ENCODE peak calls at places on chromosomes 2 and 18, in four cellular contexts. R, E, O and N are unnamed samples.

GRCh38 chr2:146312899-146313298 is 1531.9 kb upstream of the ACVR2A start:
- DNase-seq in O (no peak), R (no peak), E (no peak), N (peak; percentile 8)

GRCh38 chr2:14673351-14673875 is 40.9 kb downstream of the LRATD1 start:
- DNase-seq in R (no peak), E (no peak), O (no peak), N (no peak)

GRCh38 chr2:209463226-209463625 is 39.4 kb downstream of the MAP2 start:
- DNase-seq in E (no peak), R (no peak), O (peak; percentile 4), N (peak; percentile 21)

GRCh38 chr2:235857613-235858012 is 310.6 kb downstream of the GBX2 start:
- DNase-seq in R (no peak), O (no peak), E (no peak), N (no peak)

GRCh38 chr2:203484266-203485112 is 50.6 kb downstream of the RAPH1 start:
- DNase-seq in E (no peak), R (no peak), O (peak; percentile 19), N (peak; percentile 34)

GRCh38 chr18:37383036-37383788 is 182.4 kb downstream of the CELF4 start:
- DNase-seq in O (no peak), R (no peak), E (peak; percentile 4), N (no peak)

GRCh38 chr18:35024965-35025364 is 16.2 kb upstream of the MAPRE2 start:
- DNase-seq in O (peak; percentile 89), E (no peak), R (no peak), N (peak; percentile 92)

GRCh38 chr2:70686577-70687460 is 81.2 kb downstream of the ADD2 start:
- DNase-seq in R (peak; percentile 95), O (peak; percentile 40), E (peak; percentile 48), N (peak; percentile 86)

GRCh38 chr2:67526283-67526682 is 129.2 kb downstream of the ETAA1 start:
- DNase-seq in R (no peak), O (no peak), E (no peak), N (peak; percentile 94)

GRCh38 chr2:38702413-38702812 is 36.5 kb downstream of the GALM start:
- DNase-seq in R (no peak), E (no peak), O (no peak), N (no peak)

GRCh38 chr2:189082576-189082975 is 97.0 kb downstream of the COL5A2 start:
- DNase-seq in O (peak; percentile 7), R (no peak), E (no peak), N (no peak)

GRCh38 chr2:96065381-96065930 is 30.7 kb upstream of the GPAT2 start:
- DNase-seq in R (no peak), E (no peak), O (no peak), N (no peak)

GRCh38 chr2:154699560-154699901 is 1.0 kb downstream of the KCNJ3 start:
- DNase-seq in R (no peak), O (no peak), E (no peak), N (no peak)

GRCh38 chr2:241665731-241666440 is 20.7 kb downstream of the DTYMK start:
- DNase-seq in E (no peak), R (no peak), O (no peak), N (no peak)

GRCh38 chr18:79832169-79832568 is 34.4 kb downstream of the KCNG2 start:
- DNase-seq in O (no peak), R (no peak), E (no peak), N (no peak)

GRCh38 chr2:100789361-100789760 is 30.6 kb upstream of the NPAS2 start:
- DNase-seq in R (no peak), E (no peak), O (no peak), N (no peak)

GRCh38 chr2:173854840-173855239 is 110.3 kb downstream of the SP3 start:
- DNase-seq in O (peak; percentile 35), E (no peak), R (no peak), N (no peak)

GRCh38 chr18:47912343-47912742 is 18.1 kb downstream of the SMAD2 start:
- DNase-seq in E (no peak), O (no peak), R (no peak), N (peak; percentile 40)

GRCh38 chr2:36173760-36174362 is 181.7 kb upstream of the CRIM1 start:
- DNase-seq in O (no peak), R (no peak), E (no peak), N (no peak)

GRCh38 chr2:234967874-234968208 is 16.0 kb downstream of the SH3BP4 start:
- DNase-seq in O (no peak), E (no peak), R (no peak), N (no peak)

GRCh38 chr2:142878061-142878741 is 737 bp downstream of the KYNU start:
- DNase-seq in O (no peak), E (no peak), R (no peak), N (no peak)

GRCh38 chr2:54313147-54313546 is 57.1 kb upstream of the TSPYL6 start:
- DNase-seq in O (no peak), R (no peak), E (no peak), N (no peak)

GRCh38 chr2:23637011-23637778 is 252.2 kb downstream of the KLHL29 start:
- DNase-seq in O (peak; percentile 54), R (no peak), E (no peak), N (peak; percentile 88)

GRCh38 chr2:127158614-127159290 is 51.8 kb upstream of the BIN1 start:
- DNase-seq in R (no peak), O (no peak), E (no peak), N (no peak)

GRCh38 chr2:37323176-37323575 is 1.5 kb downstream of the PRKD3 start:
- DNase-seq in O (no peak), E (no peak), R (no peak), N (peak; percentile 21)

GRCh38 chr2:218547978-218548377 is 20.2 kb downstream of the USP37 start:
- DNase-seq in O (no peak), E (no peak), R (no peak), N (no peak)

GRCh38 chr2:113876503-113877387 is 13.1 kb upstream of the ACTR3 start:
- DNase-seq in R (no peak), E (peak; percentile 64), O (no peak), N (peak; percentile 33)

GRCh38 chr2:44167311-44167907 is 1.3 kb upstream of the PPM1B start:
- DNase-seq in E (no peak), R (no peak), O (no peak), N (peak; percentile 2)

GRCh38 chr2:224847961-224848850 is 132.0 kb upstream of the CCDC195 start:
- DNase-seq in O (peak; percentile 7), E (peak; percentile 60), R (no peak), N (peak; percentile 56)

GRCh38 chr18:56299740-56300139 is 338.7 kb downstream of the TXNL1 start:
- DNase-seq in E (no peak), R (no peak), O (no peak), N (no peak)

GRCh38 chr2:223952280-223952968 is 4.8 kb upstream of the MRPL44 start:
- DNase-seq in O (no peak), E (no peak), R (no peak), N (no peak)

GRCh38 chr2:26640331-26640745 is 828 bp downstream of the CIB4 start:
- DNase-seq in R (peak; percentile 20), O (no peak), E (peak; percentile 13), N (peak; percentile 55)

GRCh38 chr2:1653956-1654695 is 90.2 kb downstream of the PXDN start:
- DNase-seq in R (no peak), E (no peak), O (no peak), N (no peak)

DNA sequence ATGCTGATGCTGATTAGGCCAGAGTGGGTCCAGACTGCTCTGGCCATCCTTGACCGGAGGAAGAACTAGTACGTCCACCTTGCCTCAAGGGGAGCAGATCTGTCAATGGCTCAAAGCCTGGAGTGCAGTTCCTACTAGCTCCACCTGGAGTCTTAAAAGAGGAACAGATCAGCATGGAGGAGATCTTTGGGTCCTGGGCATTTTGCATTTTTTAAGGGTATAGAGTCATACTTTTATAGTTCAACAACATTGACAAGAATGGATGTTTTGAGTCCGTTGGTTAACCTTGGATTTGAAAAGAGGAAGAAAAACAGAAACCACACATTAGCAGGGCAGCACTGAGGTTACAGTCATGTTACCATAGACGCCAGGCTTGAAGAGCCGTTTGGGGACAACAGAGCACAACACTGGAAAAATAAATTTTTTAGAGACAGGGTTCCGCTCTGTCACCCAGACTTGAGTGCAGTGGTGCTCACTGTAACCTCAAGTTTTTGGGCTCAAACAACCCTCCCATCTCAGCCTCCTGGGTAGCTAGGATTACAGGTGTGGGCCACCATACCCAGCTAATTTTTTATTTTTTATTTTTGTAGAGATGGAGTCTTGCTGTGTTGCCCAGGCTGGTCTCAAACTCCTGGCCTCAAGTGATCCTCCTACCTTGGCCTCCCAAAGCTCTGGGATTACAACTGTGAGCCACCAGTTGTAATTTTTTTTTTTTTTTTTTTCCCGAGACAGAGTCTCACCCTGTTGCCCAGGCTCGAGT is 78.5 kb downstream of the PRKCE start:
- DNase-seq in R (peak; percentile 48), E (peak; percentile 13), O (no peak), N (no peak)
- TF ChIP-seq CTCF in R (peak; percentile 50), E (peak; percentile 54), O (no peak), N (peak; percentile 19)

GRCh38 chr2:163732718-163733117 is 3.1 kb downstream of the FIGN start:
- DNase-seq in E (no peak), R (no peak), O (no peak), N (no peak)

GRCh38 chr2:163734401-163734800 is 1.4 kb downstream of the FIGN start:
- DNase-seq in R (no peak), E (no peak), O (no peak), N (no peak)

GRCh38 chr2:163731735-163732134 is 4.1 kb downstream of the FIGN start:
- DNase-seq in R (no peak), O (no peak), E (no peak), N (no peak)

GRCh38 chr2:163734911-163735691 is 707 bp downstream of the FIGN start:
- DNase-seq in E (no peak), O (no peak), R (no peak), N (peak; percentile 21)

GRCh38 chr2:163733301-163733938 is 2.4 kb downstream of the FIGN start:
- DNase-seq in R (no peak), E (no peak), O (peak; percentile 29), N (no peak)
- H3K27me3 ChIP-seq in R (no peaks in the 10 kb centered on the region), E (peaks cover 54% of the 10 kb centered on the region), O (peaks cover 30% of the 10 kb centered on the region), N (no peaks in the 10 kb centered on the region)

GRCh38 chr2:135676031-135676430 is 65.6 kb upstream of the UBXN4 start:
- DNase-seq in E (no peak), R (no peak), O (no peak), N (peak; percentile 9)
- H3K27ac ChIP-seq in E (no peak overlapping the region), R (no peak overlapping the region), O (no peak overlapping the region), N (no peak overlapping the region)

GRCh38 chr18:69944434-69944833 is 3.2 kb downstream of the CD226 start:
- DNase-seq in O (no peak), E (no peak), R (no peak), N (no peak)

GRCh38 chr18:69948919-69949537 is 1.4 kb upstream of the CD226 start:
- DNase-seq in E (no peak), R (no peak), O (peak; percentile 14), N (peak; percentile 59)

GRCh38 chr18:69945220-69946114 is 2.2 kb downstream of the CD226 start:
- DNase-seq in O (no peak), R (no peak), E (no peak), N (no peak)

GRCh38 chr18:69947361-69948106 is at the start of gene CD226:
- DNase-seq in E (no peak), R (no peak), O (no peak), N (no peak)

DNA sequence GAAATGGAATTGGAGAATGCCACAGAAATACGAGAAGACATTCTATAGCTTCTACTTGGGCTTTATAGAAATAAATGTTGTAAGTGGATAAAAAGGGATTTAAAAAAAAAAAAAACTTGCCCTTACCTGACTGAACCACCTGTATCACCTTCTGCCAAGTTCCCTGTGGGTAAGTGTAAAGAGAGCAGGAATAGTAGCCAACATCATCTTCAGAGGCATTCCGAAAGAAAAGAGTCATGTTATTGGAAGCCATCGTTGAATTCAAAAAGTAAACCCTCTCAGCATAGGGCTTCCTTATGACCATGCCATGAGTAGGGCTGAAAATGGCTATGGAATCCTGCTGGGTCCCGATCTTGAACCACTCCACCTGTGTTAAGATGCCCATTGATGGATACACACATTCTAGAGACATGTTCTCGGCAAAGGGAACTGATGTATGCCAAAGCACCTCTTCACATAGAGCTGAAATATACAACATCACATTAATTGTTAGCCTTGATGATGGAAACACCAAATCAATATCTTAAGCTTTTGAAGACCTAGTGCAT is 991 bp downstream of the CD226 start:
- DNase-seq in O (no peak), R (no peak), E (no peak), N (no peak)
- TF ChIP-seq CTCF in O (no peak), R (no peak), E (no peak), N (no peak)